ENCODE peak calls at places on chromosome 1, in six cellular contexts. D, G, V, B, W and L are unnamed samples.

GRCh38 chr1:16120940-16121410 is 34.9 kb downstream of the EPHA2 start:
- DNase-seq in D (no peak), G (no peak), V (no peak), B (no peak), W (no peak), L (no peak)

GRCh38 chr1:91603409-91603808 is 102.8 kb downstream of the CDC7 start:
- DNase-seq in D (no peak), G (no peak), V (no peak), B (no peak), W (no peak), L (no peak)

GRCh38 chr1:14571810-14572767 is 26.4 kb upstream of the KAZN start:
- DNase-seq in D (no peak), G (no peak), V (no peak), B (peak; percentile 74), W (peak; percentile 14), L (no peak)

GRCh38 chr1:67741121-67741520 is 56.1 kb downstream of the GADD45A start:
- DNase-seq in D (no peak), G (no peak), V (no peak), B (no peak), W (no peak), L (no peak)

GRCh38 chr1:24742090-24742938 is 2.9 kb upstream of the CLIC4 start:
- DNase-seq in D (no peak), G (peak; percentile 41), V (no peak), B (no peak), W (no peak), L (peak; percentile 39)

GRCh38 chr1:22527555-22528296 is 35.6 kb upstream of the EPHA8 start:
- DNase-seq in D (no peak), G (no peak), V (no peak), B (peak; percentile 64), W (no peak), L (peak; percentile 33)

GRCh38 chr1:230534224-230534623 is 108.1 kb upstream of the COG2 start:
- DNase-seq in D (no peak), G (no peak), V (no peak), B (no peak), W (no peak), L (no peak)

GRCh38 chr1:243475966-243476365 is 220.1 kb downstream of the SDCCAG8 start:
- DNase-seq in D (no peak), G (peak; percentile 7), V (no peak), B (peak; percentile 87), W (no peak), L (no peak)

GRCh38 chr1:223775054-223775453 is 62.7 kb downstream of the CAPN2 start:
- DNase-seq in D (peak; percentile 36), G (no peak), V (no peak), B (no peak), W (no peak), L (no peak)

GRCh38 chr1:22754106-22754768 is 43.6 kb downstream of the EPHB2 start:
- DNase-seq in D (no peak), G (no peak), V (no peak), B (no peak), W (peak; percentile 53), L (no peak)

GRCh38 chr1:210360852-210361477 is 32.3 kb downstream of the HHAT start:
- DNase-seq in D (peak; percentile 37), G (peak; percentile 47), V (no peak), B (peak; percentile 51), W (no peak), L (no peak)

GRCh38 chr1:17488977-17489739 is 49.7 kb upstream of the RCC2 start:
- DNase-seq in D (peak; percentile 81), G (peak; percentile 17), V (no peak), B (no peak), W (no peak), L (no peak)

GRCh38 chr1:18062180-18062579 is 45.4 kb upstream of the IGSF21 start:
- DNase-seq in D (no peak), G (no peak), V (no peak), B (peak; percentile 74), W (no peak), L (no peak)

GRCh38 chr1:84299536-84300260 is 1.8 kb upstream of the SAMD13 start:
- DNase-seq in D (no peak), G (peak; percentile 11), V (no peak), B (no peak), W (no peak), L (no peak)

GRCh38 chr1:110756506-110756905 is 81.8 kb upstream of the KCNA3 start:
- DNase-seq in D (no peak), G (no peak), V (no peak), B (no peak), W (no peak), L (no peak)

GRCh38 chr1:53552981-53553733 is 94.0 kb downstream of the DMRTB1 start:
- DNase-seq in D (no peak), G (no peak), V (peak; percentile 16), B (no peak), W (no peak), L (no peak)